ENCODE peak calls at places on chromosomes 1 and 21, in nine cellular contexts. One of them, this sample, is unnamed.
A peak's percentile ranks its signal among the peaks of the same experiment; 100 is the strongest.

GRCh38 chr1:66521736-66522365 is 12.1 kb upstream of the SGIP1 start:
- DNase-seq in esophagus squamous epithelium: no peak
- DNase-seq in right lobe of liver: no peak
- DNase-seq in uterus: no peak
- DNase-seq in ovary: no peak
- DNase-seq in transverse colon: no peak
- DNase-seq in adrenal gland: no peak
- DNase-seq in IMR-90: peak; percentile 95
- DNase-seq in breast epithelium: no peak
- DNase-seq in this sample: no peak

GRCh38 chr1:234611153-234611798 is 1.3 kb upstream of the IRF2BP2 start:
- DNase-seq in transverse colon: no peak
- DNase-seq in IMR-90: peak; percentile 83
- DNase-seq in breast epithelium: no peak
- DNase-seq in uterus: peak; percentile 63
- DNase-seq in ovary: no peak
- DNase-seq in adrenal gland: no peak
- DNase-seq in esophagus squamous epithelium: no peak
- DNase-seq in right lobe of liver: no peak
- DNase-seq in this sample: no peak

GRCh38 chr1:82073659-82074058 is 272.9 kb downstream of the ADGRL2 start:
- DNase-seq in right lobe of liver: no peak
- DNase-seq in adrenal gland: no peak
- DNase-seq in transverse colon: no peak
- DNase-seq in uterus: no peak
- DNase-seq in breast epithelium: no peak
- DNase-seq in IMR-90: no peak
- DNase-seq in ovary: no peak
- DNase-seq in esophagus squamous epithelium: no peak
- DNase-seq in this sample: no peak

GRCh38 chr1:6033986-6034749 is 11.5 kb upstream of the KCNAB2 start:
- DNase-seq in uterus: no peak
- DNase-seq in esophagus squamous epithelium: no peak
- DNase-seq in IMR-90: peak; percentile 9
- DNase-seq in right lobe of liver: no peak
- DNase-seq in adrenal gland: peak; percentile 61
- DNase-seq in breast epithelium: no peak
- DNase-seq in ovary: peak; percentile 35
- DNase-seq in transverse colon: peak; percentile 46
- DNase-seq in this sample: no peak

GRCh38 chr1:172451002-172451443 is 7.2 kb upstream of the PIGC start:
- DNase-seq in adrenal gland: no peak
- DNase-seq in right lobe of liver: no peak
- DNase-seq in breast epithelium: no peak
- DNase-seq in IMR-90: peak; percentile 79
- DNase-seq in uterus: no peak
- DNase-seq in ovary: no peak
- DNase-seq in esophagus squamous epithelium: no peak
- DNase-seq in transverse colon: no peak
- DNase-seq in this sample: no peak

GRCh38 chr1:97743129-97743528 is 177.7 kb downstream of the DPYD start:
- DNase-seq in transverse colon: no peak
- DNase-seq in breast epithelium: no peak
- DNase-seq in adrenal gland: no peak
- DNase-seq in ovary: no peak
- DNase-seq in right lobe of liver: no peak
- DNase-seq in IMR-90: no peak
- DNase-seq in esophagus squamous epithelium: no peak
- DNase-seq in uterus: no peak
- DNase-seq in this sample: no peak

GRCh38 chr21:25582888-25583287 is 24.4 kb downstream of the MRPL39 start:
- DNase-seq in breast epithelium: no peak
- DNase-seq in IMR-90: no peak
- DNase-seq in uterus: no peak
- DNase-seq in right lobe of liver: no peak
- DNase-seq in transverse colon: no peak
- DNase-seq in ovary: no peak
- DNase-seq in adrenal gland: no peak
- DNase-seq in esophagus squamous epithelium: no peak
- DNase-seq in this sample: no peak

GRCh38 chr21:45228656-45229240 is 58.9 kb downstream of the POFUT2 start:
- DNase-seq in esophagus squamous epithelium: no peak
- DNase-seq in right lobe of liver: no peak
- DNase-seq in ovary: no peak
- DNase-seq in uterus: no peak
- DNase-seq in adrenal gland: no peak
- DNase-seq in breast epithelium: no peak
- DNase-seq in IMR-90: peak; percentile 6
- DNase-seq in transverse colon: no peak
- DNase-seq in this sample: no peak

GRCh38 chr1:67690018-67690363 is 5.0 kb downstream of the GADD45A start:
- DNase-seq in uterus: no peak
- DNase-seq in right lobe of liver: no peak
- DNase-seq in breast epithelium: no peak
- DNase-seq in ovary: no peak
- DNase-seq in IMR-90: no peak
- DNase-seq in esophagus squamous epithelium: no peak
- DNase-seq in adrenal gland: no peak
- DNase-seq in transverse colon: no peak
- DNase-seq in this sample: no peak

GRCh38 chr1:206484901-206485300 is 14.6 kb downstream of the IKBKE start:
- DNase-seq in transverse colon: no peak
- DNase-seq in right lobe of liver: no peak
- DNase-seq in uterus: no peak
- DNase-seq in esophagus squamous epithelium: no peak
- DNase-seq in breast epithelium: no peak
- DNase-seq in adrenal gland: no peak
- DNase-seq in ovary: no peak
- DNase-seq in IMR-90: no peak
- DNase-seq in this sample: no peak

GRCh38 chr1:6097824-6098223 is 52.1 kb downstream of the KCNAB2 start:
- DNase-seq in esophagus squamous epithelium: no peak
- DNase-seq in uterus: no peak
- DNase-seq in adrenal gland: no peak
- DNase-seq in IMR-90: no peak
- DNase-seq in transverse colon: no peak
- DNase-seq in breast epithelium: no peak
- DNase-seq in ovary: no peak
- DNase-seq in right lobe of liver: no peak
- DNase-seq in this sample: peak; percentile 47

GRCh38 chr1:83026745-83027144 is 972.2 kb downstream of the TTLL7 start:
- DNase-seq in breast epithelium: no peak
- DNase-seq in right lobe of liver: no peak
- DNase-seq in ovary: no peak
- DNase-seq in esophagus squamous epithelium: no peak
- DNase-seq in adrenal gland: no peak
- DNase-seq in IMR-90: no peak
- DNase-seq in uterus: no peak
- DNase-seq in transverse colon: no peak
- DNase-seq in this sample: no peak

GRCh38 chr1:88180449-88181108 is 503.5 kb upstream of the PKN2 start:
- DNase-seq in right lobe of liver: peak; percentile 86
- DNase-seq in transverse colon: peak; percentile 83
- DNase-seq in IMR-90: peak; percentile 79
- DNase-seq in ovary: peak; percentile 73
- DNase-seq in esophagus squamous epithelium: no peak
- DNase-seq in adrenal gland: peak; percentile 76
- DNase-seq in breast epithelium: peak; percentile 54
- DNase-seq in uterus: peak; percentile 41
- DNase-seq in this sample: peak; percentile 71

GRCh38 chr1:44819594-44820327 is 11.4 kb downstream of the BTBD19 start:
- DNase-seq in uterus: peak; percentile 83
- DNase-seq in ovary: peak; percentile 84
- DNase-seq in IMR-90: peak; percentile 95
- DNase-seq in transverse colon: peak; percentile 86
- DNase-seq in right lobe of liver: peak; percentile 85
- DNase-seq in adrenal gland: peak; percentile 84
- DNase-seq in esophagus squamous epithelium: peak; percentile 35
- DNase-seq in breast epithelium: peak; percentile 72
- DNase-seq in this sample: peak; percentile 92

GRCh38 chr1:98086796-98087195 is 166.0 kb upstream of the DPYD start:
- DNase-seq in esophagus squamous epithelium: no peak
- DNase-seq in uterus: no peak
- DNase-seq in transverse colon: no peak
- DNase-seq in breast epithelium: no peak
- DNase-seq in IMR-90: peak; percentile 99
- DNase-seq in ovary: no peak
- DNase-seq in right lobe of liver: no peak
- DNase-seq in adrenal gland: no peak
- DNase-seq in this sample: no peak

GRCh38 chr1:176719478-176719877 is 256.5 kb downstream of the PAPPA2 start:
- DNase-seq in breast epithelium: no peak
- DNase-seq in transverse colon: no peak
- DNase-seq in uterus: no peak
- DNase-seq in esophagus squamous epithelium: no peak
- DNase-seq in ovary: no peak
- DNase-seq in adrenal gland: no peak
- DNase-seq in IMR-90: no peak
- DNase-seq in right lobe of liver: no peak
- DNase-seq in this sample: no peak

GRCh38 chr1:176720835-176721234 is 257.9 kb downstream of the PAPPA2 start:
- DNase-seq in right lobe of liver: no peak
- DNase-seq in breast epithelium: no peak
- DNase-seq in ovary: no peak
- DNase-seq in adrenal gland: no peak
- DNase-seq in esophagus squamous epithelium: no peak
- DNase-seq in transverse colon: no peak
- DNase-seq in uterus: no peak
- DNase-seq in IMR-90: no peak
- DNase-seq in this sample: no peak

DNA sequence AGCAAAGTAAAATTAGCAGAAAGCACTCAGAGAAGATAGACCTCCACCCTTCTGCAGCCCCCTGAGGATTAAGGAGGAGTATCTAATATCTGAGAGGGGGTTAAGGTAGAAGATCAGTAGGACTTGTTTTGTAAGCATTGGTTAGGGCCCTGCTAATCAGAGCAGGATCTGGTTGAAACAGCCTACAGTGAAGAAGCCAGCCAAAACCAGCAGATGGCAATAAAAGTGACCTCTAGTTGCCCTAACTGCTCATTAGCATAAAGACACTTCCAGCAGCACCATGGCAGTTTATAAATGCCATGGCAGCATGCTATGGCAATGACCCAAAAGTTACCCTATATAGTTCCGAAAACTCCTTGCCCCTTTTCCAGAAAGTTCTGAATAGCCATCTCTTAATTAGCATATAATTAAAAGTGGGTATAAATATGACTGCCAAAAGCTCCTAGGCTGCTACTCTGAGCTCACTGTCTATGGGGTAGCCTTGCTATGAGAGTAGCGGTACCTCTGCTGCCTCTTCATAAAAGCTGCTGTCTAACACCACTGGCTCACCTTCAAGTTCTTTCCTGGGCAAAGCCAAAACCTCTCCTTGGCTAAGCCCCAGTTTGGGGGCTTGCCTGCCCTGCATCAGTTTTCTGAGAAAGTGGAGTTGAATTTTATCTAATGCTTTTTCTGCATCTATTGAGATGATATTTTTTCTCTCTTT is 254.2 kb downstream of the PAPPA2 start:
- DNase-seq in adrenal gland: no peak
- DNase-seq in right lobe of liver: no peak
- DNase-seq in transverse colon: no peak
- DNase-seq in IMR-90: no peak
- DNase-seq in uterus: no peak
- DNase-seq in ovary: no peak
- DNase-seq in esophagus squamous epithelium: no peak
- DNase-seq in breast epithelium: no peak
- DNase-seq in this sample: no peak
- TF ChIP-seq CTCF in adrenal gland: no peak
- TF ChIP-seq CTCF in right lobe of liver: peak; percentile 18
- TF ChIP-seq CTCF in transverse colon: no peak
- TF ChIP-seq CTCF in IMR-90: no peak
- TF ChIP-seq CTCF in uterus: no peak
- TF ChIP-seq CTCF in ovary: no peak
- TF ChIP-seq CTCF in esophagus squamous epithelium: no peak
- TF ChIP-seq CTCF in breast epithelium: no peak
- TF ChIP-seq CTCF in this sample: no peak

GRCh38 chr1:39563669-39564068 is 12.9 kb downstream of the PABPC4 start:
- DNase-seq in esophagus squamous epithelium: no peak
- DNase-seq in ovary: no peak
- DNase-seq in IMR-90: no peak
- DNase-seq in adrenal gland: no peak
- DNase-seq in transverse colon: no peak
- DNase-seq in uterus: no peak
- DNase-seq in right lobe of liver: no peak
- DNase-seq in breast epithelium: no peak
- DNase-seq in this sample: no peak

GRCh38 chr1:39564941-39565340 is 11.6 kb downstream of the PABPC4 start:
- DNase-seq in adrenal gland: no peak
- DNase-seq in transverse colon: no peak
- DNase-seq in esophagus squamous epithelium: no peak
- DNase-seq in uterus: no peak
- DNase-seq in right lobe of liver: no peak
- DNase-seq in IMR-90: no peak
- DNase-seq in ovary: no peak
- DNase-seq in breast epithelium: no peak
- DNase-seq in this sample: no peak

GRCh38 chr1:39562886-39563285 is 13.7 kb downstream of the PABPC4 start:
- DNase-seq in uterus: no peak
- DNase-seq in transverse colon: no peak
- DNase-seq in esophagus squamous epithelium: no peak
- DNase-seq in breast epithelium: no peak
- DNase-seq in IMR-90: no peak
- DNase-seq in right lobe of liver: no peak
- DNase-seq in adrenal gland: no peak
- DNase-seq in ovary: no peak
- DNase-seq in this sample: peak; percentile 0

GRCh38 chr1:39566441-39567137 is 10.0 kb downstream of the PABPC4 start:
- DNase-seq in breast epithelium: no peak
- DNase-seq in right lobe of liver: peak; percentile 86
- DNase-seq in ovary: no peak
- DNase-seq in esophagus squamous epithelium: no peak
- DNase-seq in IMR-90: no peak
- DNase-seq in adrenal gland: no peak
- DNase-seq in transverse colon: peak; percentile 84
- DNase-seq in uterus: no peak
- DNase-seq in this sample: no peak

GRCh38 chr1:39564340-39564739 is 12.2 kb downstream of the PABPC4 start:
- DNase-seq in transverse colon: no peak
- DNase-seq in right lobe of liver: no peak
- DNase-seq in adrenal gland: no peak
- DNase-seq in breast epithelium: no peak
- DNase-seq in uterus: no peak
- DNase-seq in esophagus squamous epithelium: no peak
- DNase-seq in IMR-90: no peak
- DNase-seq in ovary: no peak
- DNase-seq in this sample: no peak
- TF ChIP-seq POLR2A in transverse colon: no peak
- TF ChIP-seq POLR2A in right lobe of liver: no peak
- TF ChIP-seq POLR2A in adrenal gland: no peak
- TF ChIP-seq POLR2A in breast epithelium: no peak
- TF ChIP-seq POLR2A in uterus: no peak
- TF ChIP-seq POLR2A in esophagus squamous epithelium: no peak
- TF ChIP-seq POLR2A in IMR-90: no peak
- TF ChIP-seq POLR2A in ovary: no peak
- TF ChIP-seq POLR2A in this sample: no peak

GRCh38 chr1:169588785-169589485 is 2.7 kb upstream of the F5 start:
- DNase-seq in IMR-90: no peak
- DNase-seq in adrenal gland: no peak
- DNase-seq in right lobe of liver: peak; percentile 63
- DNase-seq in transverse colon: no peak
- DNase-seq in breast epithelium: no peak
- DNase-seq in esophagus squamous epithelium: no peak
- DNase-seq in ovary: no peak
- DNase-seq in uterus: no peak
- DNase-seq in this sample: no peak
- TF ChIP-seq CTCF in IMR-90: no peak
- TF ChIP-seq CTCF in adrenal gland: no peak
- TF ChIP-seq CTCF in right lobe of liver: peak; percentile 65
- TF ChIP-seq CTCF in transverse colon: no peak
- TF ChIP-seq CTCF in breast epithelium: no peak
- TF ChIP-seq CTCF in esophagus squamous epithelium: no peak
- TF ChIP-seq CTCF in ovary: no peak
- TF ChIP-seq CTCF in uterus: no peak
- TF ChIP-seq CTCF in this sample: no peak

GRCh38 chr1:100065183-100065968 is 67.4 kb downstream of the SASS6 start:
- DNase-seq in ovary: no peak
- DNase-seq in adrenal gland: no peak
- DNase-seq in uterus: no peak
- DNase-seq in IMR-90: no peak
- DNase-seq in right lobe of liver: no peak
- DNase-seq in transverse colon: no peak
- DNase-seq in breast epithelium: no peak
- DNase-seq in esophagus squamous epithelium: no peak
- DNase-seq in this sample: no peak
- TF ChIP-seq POLR2A in ovary: no peak
- TF ChIP-seq POLR2A in adrenal gland: no peak
- TF ChIP-seq POLR2A in uterus: no peak
- TF ChIP-seq POLR2A in IMR-90: no peak
- TF ChIP-seq POLR2A in right lobe of liver: no peak
- TF ChIP-seq POLR2A in transverse colon: no peak
- TF ChIP-seq POLR2A in breast epithelium: no peak
- TF ChIP-seq POLR2A in esophagus squamous epithelium: no peak
- TF ChIP-seq POLR2A in this sample: no peak

This sample was measured in sigmoid colon.